ENCODE peak calls at places on chromosomes 13 and 19, in seven cellular contexts. H, O, X, Q, J, Z and B are unnamed samples. For H3K36me3 and H3K27me3, the result is how much of the 10 kb centered on the place peaks cover.

GRCh38 chr13:34044660-34045080 is 226.7 kb downstream of the RFC3 start:
- DNase-seq in Q (no peak), X (peak), Z (no peak), J (no peak), H (no peak), O (no peak), B (peak)

GRCh38 chr13:83877901-83878300 is 4.4 kb downstream of the SLITRK1 start:
- DNase-seq in J (no peak), Z (peak), O (no peak), Q (no peak), H (no peak), X (no peak), B (no peak)

GRCh38 chr13:73138276-73138950 is 79.6 kb downstream of the KLF5 start:
- DNase-seq in O (no peak), H (no peak), X (peak), Q (no peak), Z (no peak), J (no peak), B (peak)

GRCh38 chr13:113963376-113963775 is 10.5 kb downstream of the C13orf46 start:
- DNase-seq in H (no peak), O (no peak), J (no peak), Q (no peak), Z (no peak), X (no peak), B (no peak)

GRCh38 chr19:41745761-41746160 is 9.6 kb upstream of the CEACAM6 start:
- DNase-seq in Q (no peak), Z (no peak), O (no peak), J (no peak), X (no peak), H (no peak), B (no peak)

GRCh38 chr19:34484328-34484727 is 2.8 kb downstream of the WTIP start:
- DNase-seq in O (no peak), Z (no peak), Q (no peak), J (no peak), X (no peak), H (no peak), B (no peak)

GRCh38 chr19:53365899-53366493 is 491 bp downstream of the ZNF525 start:
- DNase-seq in O (no peak), H (no peak), Q (no peak), Z (no peak), J (peak), X (no peak), B (no peak)

GRCh38 chr13:30422056-30422914 is at the start of gene UBE2L5:
- DNase-seq in O (peak), Q (peak), J (peak), Z (peak), X (peak), H (no peak), B (peak)

GRCh38 chr19:23346696-23347095 is 48.6 kb downstream of the ZNF91 start:
- DNase-seq in H (no peak), X (no peak), J (no peak), O (no peak), Q (no peak), Z (no peak), B (no peak)

GRCh38 chr13:56201834-56202233 is 938.9 kb upstream of the PRR20A start:
- DNase-seq in Q (no peak), X (no peak), O (no peak), J (no peak), Z (no peak), H (no peak), B (no peak)

DNA sequence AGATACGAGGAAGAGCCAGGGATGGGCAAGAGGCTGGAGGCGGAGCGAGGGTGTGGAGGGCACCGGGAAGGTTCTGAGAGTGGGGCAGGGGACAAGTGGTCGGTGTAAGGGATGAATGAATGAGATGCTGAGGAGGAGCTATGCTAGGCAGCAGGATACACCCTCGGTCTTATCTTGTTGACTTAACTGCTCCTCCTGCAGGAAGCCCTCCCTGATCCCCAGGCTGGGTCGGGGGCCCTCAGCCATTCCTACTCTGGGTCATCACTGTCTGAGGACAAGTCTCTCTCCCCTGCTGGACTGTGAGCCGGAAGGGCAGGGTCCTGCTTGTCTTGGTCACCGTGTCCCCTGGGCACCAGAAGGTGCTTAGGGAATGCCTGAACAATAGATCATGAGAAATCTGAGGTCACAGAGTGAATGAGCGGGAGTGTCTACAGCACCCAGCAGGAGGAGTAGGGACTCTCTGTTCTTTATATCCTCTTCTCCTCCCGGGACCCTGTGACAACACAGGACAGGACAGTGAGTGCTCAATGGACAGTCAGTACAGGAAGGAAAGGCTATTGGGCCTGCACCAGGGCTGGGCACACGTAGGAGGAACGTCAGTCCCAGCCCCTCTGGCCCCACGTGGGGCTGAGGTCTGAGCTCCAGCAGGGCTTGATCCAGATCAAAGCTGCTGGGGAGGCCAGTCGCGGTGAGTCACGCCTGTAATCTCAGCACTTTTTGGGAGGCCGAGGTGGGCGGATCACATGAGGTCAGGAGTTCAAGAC is 6.5 kb downstream of the NKPD1 start:
- DNase-seq in J (no peak), Z (no peak), O (no peak), H (no peak), X (peak), Q (no peak), B (no peak)
- TF ChIP-seq CTCF in J (no peak), Z (no peak), O (no peak), H (no peak), X (no peak), Q (no peak), B (no peak)

GRCh38 chr19:47067215-47067847 is 18.9 kb upstream of the TMEM160 start:
- DNase-seq in H (no peak), J (no peak), O (no peak), Z (peak), Q (no peak), X (no peak), B (no peak)

GRCh38 chr19:47068246-47068645 is 19.8 kb upstream of the TMEM160 start:
- DNase-seq in H (no peak), J (no peak), Z (peak), O (no peak), Q (no peak), X (no peak), B (no peak)

GRCh38 chr19:47070756-47071155 is 22.3 kb upstream of the TMEM160 start:
- DNase-seq in O (no peak), Z (peak), J (no peak), Q (no peak), H (no peak), X (no peak), B (no peak)

GRCh38 chr19:47069795-47070194 is 21.4 kb upstream of the TMEM160 start:
- DNase-seq in Q (no peak), J (no peak), X (no peak), Z (no peak), H (no peak), O (no peak), B (no peak)

DNA sequence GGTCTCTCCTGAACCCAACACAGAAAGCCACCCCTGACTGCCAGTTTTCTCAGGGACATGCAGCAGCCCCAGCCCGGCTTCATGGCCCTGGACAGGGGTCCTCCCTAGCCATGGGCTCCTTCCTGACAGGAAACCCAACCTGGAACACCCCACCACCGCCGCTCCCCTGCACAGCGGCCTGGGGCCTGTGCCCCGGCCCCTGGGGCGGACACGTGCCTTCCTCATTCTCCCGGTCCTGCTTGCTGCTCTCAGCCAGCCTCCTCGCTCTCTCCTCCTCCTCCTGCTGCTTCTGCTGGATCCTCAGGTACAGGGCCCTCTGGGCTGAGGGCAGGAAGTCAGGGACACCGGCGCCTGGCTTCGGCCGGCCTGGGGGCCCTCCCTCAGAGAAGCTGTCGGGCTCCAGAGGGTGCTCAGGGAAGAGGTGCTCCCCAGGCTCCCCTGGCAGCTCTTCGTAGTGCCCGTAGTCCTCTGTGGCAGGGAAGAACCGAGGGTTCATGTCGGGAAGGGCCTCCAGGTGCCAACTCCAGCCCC is 20.5 kb upstream of the TMEM160 start:
- DNase-seq in Q (no peak), O (no peak), H (no peak), Z (no peak), X (no peak), J (no peak), B (no peak)
- H3K36me3 ChIP-seq in Q (half or more), O (half or more), H (half or more), Z (under half), X (under half), J (under half), B (under half)

DNA sequence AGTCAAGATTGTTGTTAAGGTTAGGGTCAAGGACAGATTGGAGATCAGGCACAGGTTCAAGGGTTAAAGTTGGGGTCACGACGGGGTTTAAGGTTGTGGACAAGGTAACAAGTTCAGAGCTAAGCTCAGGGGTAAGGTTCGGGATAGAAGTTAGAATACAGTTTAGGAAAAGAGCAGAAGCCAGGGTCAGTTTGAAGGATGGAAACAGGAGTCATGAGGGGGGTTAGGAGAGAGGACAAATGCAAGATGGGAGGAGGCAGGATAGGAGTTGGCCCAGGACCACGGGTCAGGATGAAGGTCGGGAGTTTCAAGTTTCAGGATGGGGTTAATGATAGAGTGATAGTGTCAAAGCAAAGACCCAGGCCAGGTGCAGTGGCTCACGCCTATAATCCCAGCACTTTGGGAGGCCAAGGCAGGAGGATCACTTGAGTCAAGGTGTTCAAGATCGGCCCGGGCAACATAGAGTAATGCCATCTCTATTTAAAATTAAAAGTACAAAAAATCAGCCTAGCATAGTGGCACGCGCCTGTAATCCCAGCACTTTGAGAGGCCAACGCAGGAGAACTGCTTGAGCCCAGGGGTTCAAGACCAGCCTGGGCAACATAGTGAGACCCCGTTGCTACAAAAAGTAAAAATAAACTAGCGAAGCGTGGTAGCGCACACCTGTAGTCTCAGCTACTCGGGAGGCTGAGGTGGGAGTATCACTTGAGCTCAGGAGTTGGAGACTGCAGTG is 7.7 kb downstream of the NPHS1 start:
- DNase-seq in Z (no peak), X (no peak), Q (no peak), J (no peak), O (no peak), H (no peak), B (no peak)
- H3K27me3 ChIP-seq in Z (half or more), X (under half), Q (under half), J (under half), O (under half), H (under half), B (under half)

GRCh38 chr13:107675847-107676550 is 539.3 kb downstream of the LIG4 start:
- DNase-seq in O (no peak), X (no peak), Z (no peak), H (no peak), J (no peak), Q (no peak), B (no peak)

GRCh38 chr13:107680115-107680514 is 535.2 kb downstream of the LIG4 start:
- DNase-seq in Q (no peak), Z (no peak), J (no peak), O (no peak), X (no peak), H (no peak), B (no peak)

GRCh38 chr13:107681611-107682010 is 533.7 kb downstream of the LIG4 start:
- DNase-seq in Z (no peak), Q (no peak), X (no peak), H (no peak), J (no peak), O (no peak), B (no peak)

DNA sequence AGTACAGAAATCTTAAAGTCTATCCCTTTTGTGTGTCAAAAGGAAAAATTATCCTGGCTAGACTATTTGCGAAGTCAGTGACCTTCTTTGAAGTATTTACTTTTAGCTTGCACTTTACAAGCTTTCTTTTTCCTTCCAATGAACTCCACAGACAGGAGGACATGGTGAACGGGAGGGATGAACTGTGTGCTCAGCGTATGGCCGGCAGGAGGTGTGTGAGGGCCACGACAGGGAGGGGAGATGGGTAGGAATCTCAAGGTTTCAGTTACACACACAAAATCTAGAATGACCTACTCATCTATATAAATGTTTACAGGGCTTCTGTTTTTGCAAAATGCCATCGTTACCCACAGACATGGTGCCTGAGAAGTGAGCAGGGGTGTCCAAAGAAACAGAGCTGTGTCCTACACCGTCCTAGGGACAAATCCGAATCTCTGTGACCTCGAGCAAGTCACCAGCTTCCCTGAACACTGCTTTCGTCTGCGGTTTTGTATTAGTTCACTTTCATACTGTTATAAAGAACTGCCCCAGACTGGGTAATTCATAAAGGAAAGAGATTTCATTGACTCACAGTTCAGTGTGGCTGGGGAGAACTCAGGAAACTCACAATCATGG is 537.2 kb downstream of the LIG4 start:
- DNase-seq in X (peak), H (no peak), Z (no peak), O (no peak), Q (no peak), J (no peak), B (no peak)
- TF ChIP-seq CTCF in X (peak), H (no peak), Z (peak), O (no peak), Q (no peak), J (no peak), B (no peak)

DNA sequence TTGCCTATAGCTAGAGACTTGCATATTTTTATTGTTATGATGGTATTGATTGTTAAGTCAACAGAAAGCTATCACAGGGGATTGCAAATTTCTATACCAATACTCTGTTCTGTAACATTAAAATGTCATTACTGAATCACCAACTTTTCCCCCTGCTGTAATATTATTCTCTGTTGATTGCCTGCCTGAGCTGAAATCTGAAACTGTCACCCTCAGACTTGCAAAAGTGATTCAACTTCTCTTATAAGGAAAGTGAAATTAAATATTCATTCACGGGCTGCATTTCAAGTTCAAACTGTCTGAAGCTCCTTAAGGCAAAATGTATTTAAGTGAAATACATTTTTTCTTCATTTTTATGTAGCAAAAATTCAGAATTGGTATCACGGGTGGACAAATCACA is 723.2 kb downstream of the PCDH9 start:
- DNase-seq in Q (no peak), H (no peak), O (no peak), Z (no peak), X (no peak), J (no peak), B (no peak)
- H3K36me3 ChIP-seq in Q (under half), H (under half), O (under half), Z (under half), X (under half), J (under half), B (under half)

DNA sequence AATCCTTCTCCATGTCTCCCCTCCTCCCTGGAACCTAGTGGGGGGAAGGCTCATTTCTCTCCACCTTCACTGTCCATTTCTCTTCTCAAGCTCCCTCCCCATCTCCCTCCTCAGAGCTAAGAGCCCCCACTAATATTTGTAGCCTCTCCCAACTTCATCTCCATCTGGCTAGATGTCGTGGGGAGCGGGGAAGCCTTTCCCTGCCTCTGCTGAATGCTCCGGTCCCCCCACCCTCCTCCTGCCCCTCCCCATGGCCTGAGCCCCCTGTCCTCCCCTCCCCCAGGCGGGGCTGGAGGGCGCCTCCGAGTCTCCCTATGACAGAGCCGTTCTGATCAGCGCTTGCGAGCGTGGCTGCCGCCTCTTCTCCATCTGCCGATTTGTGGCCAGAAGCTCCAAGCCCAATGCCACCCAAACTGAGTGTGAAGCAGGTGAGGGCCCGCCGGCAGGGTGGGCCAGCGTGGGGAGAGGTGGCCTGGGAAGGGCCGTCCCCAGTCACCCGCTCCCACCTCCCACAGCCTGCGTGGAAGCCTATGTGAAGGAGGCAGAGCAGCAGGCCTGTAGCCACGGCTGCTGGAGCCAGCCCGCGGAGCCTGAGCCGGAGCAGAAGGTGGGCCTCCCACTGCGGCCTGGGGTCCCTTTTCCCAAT is 1.0 kb downstream of the TMEM59L start:
- DNase-seq in X (no peak), Z (peak), Q (no peak), O (no peak), H (no peak), J (no peak), B (no peak)
- H3K27me3 ChIP-seq in X (half or more), Z (half or more), Q (under half), O (under half), H (under half), J (under half), B (under half)